ENCODE peak calls at places on chromosomes 1 and 21, in six cellular contexts. One of them, this sample, is unnamed.
A peak's percentile ranks its signal among the peaks of the same experiment; 100 is the strongest.

GRCh38 chr1:115829023-115829674 is 11.8 kb downstream of the NHLH2 start:
- DNase-seq in GM12892: no peak
- DNase-seq in K562: peak; percentile 25
- DNase-seq in prostate gland: no peak
- DNase-seq in stomach: no peak
- DNase-seq in endothelial cell of umbilical vein: no peak
- DNase-seq in this sample: no peak

GRCh38 chr1:110336300-110337039 is 2.7 kb upstream of the RBM15 start:
- DNase-seq in GM12892: no peak
- DNase-seq in K562: no peak
- DNase-seq in prostate gland: no peak
- DNase-seq in stomach: no peak
- DNase-seq in endothelial cell of umbilical vein: no peak
- DNase-seq in this sample: no peak

GRCh38 chr1:246280551-246280950 is 226.5 kb downstream of the SMYD3 start:
- DNase-seq in GM12892: no peak
- DNase-seq in K562: no peak
- DNase-seq in prostate gland: no peak
- DNase-seq in stomach: no peak
- DNase-seq in endothelial cell of umbilical vein: peak; percentile 36
- DNase-seq in this sample: no peak

GRCh38 chr1:68551459-68551858 is 54.6 kb upstream of the DEPDC1 start:
- DNase-seq in GM12892: no peak
- DNase-seq in K562: no peak
- DNase-seq in prostate gland: no peak
- DNase-seq in stomach: no peak
- DNase-seq in endothelial cell of umbilical vein: peak; percentile 38
- DNase-seq in this sample: no peak

GRCh38 chr1:111399792-111400610 is 27.5 kb downstream of the OVGP1 start:
- DNase-seq in GM12892: no peak
- DNase-seq in K562: peak; percentile 55
- DNase-seq in prostate gland: peak; percentile 67
- DNase-seq in stomach: peak; percentile 63
- DNase-seq in endothelial cell of umbilical vein: peak; percentile 46
- DNase-seq in this sample: no peak

GRCh38 chr1:5488448-5488847 is 503.8 kb downstream of the NPHP4 start:
- DNase-seq in GM12892: no peak
- DNase-seq in K562: no peak
- DNase-seq in prostate gland: no peak
- DNase-seq in stomach: no peak
- DNase-seq in endothelial cell of umbilical vein: no peak
- DNase-seq in this sample: no peak

GRCh38 chr1:43835141-43836021 is 98.2 kb upstream of the ARTN start:
- DNase-seq in GM12892: no peak
- DNase-seq in K562: peak; percentile 86
- DNase-seq in prostate gland: no peak
- DNase-seq in stomach: no peak
- DNase-seq in endothelial cell of umbilical vein: peak; percentile 10
- DNase-seq in this sample: no peak

GRCh38 chr1:100713636-100714035 is 5.9 kb upstream of the VCAM1 start:
- DNase-seq in GM12892: no peak
- DNase-seq in K562: no peak
- DNase-seq in prostate gland: no peak
- DNase-seq in stomach: no peak
- DNase-seq in endothelial cell of umbilical vein: peak; percentile 62
- DNase-seq in this sample: no peak

GRCh38 chr1:34868230-34869049 is 8.9 kb upstream of the SMIM12 start:
- DNase-seq in GM12892: no peak
- DNase-seq in K562: no peak
- DNase-seq in prostate gland: no peak
- DNase-seq in stomach: no peak
- DNase-seq in endothelial cell of umbilical vein: no peak
- DNase-seq in this sample: no peak

GRCh38 chr1:54580856-54581550 is 33.0 kb downstream of the ACOT11 start:
- DNase-seq in GM12892: no peak
- DNase-seq in K562: no peak
- DNase-seq in prostate gland: no peak
- DNase-seq in stomach: no peak
- DNase-seq in endothelial cell of umbilical vein: no peak
- DNase-seq in this sample: no peak

GRCh38 chr1:54582566-54583306 is 34.7 kb downstream of the ACOT11 start:
- DNase-seq in GM12892: no peak
- DNase-seq in K562: no peak
- DNase-seq in prostate gland: no peak
- DNase-seq in stomach: peak; percentile 34
- DNase-seq in endothelial cell of umbilical vein: no peak
- DNase-seq in this sample: no peak

GRCh38 chr1:54583868-54584267 is 35.8 kb downstream of the ACOT11 start:
- DNase-seq in GM12892: no peak
- DNase-seq in K562: no peak
- DNase-seq in prostate gland: no peak
- DNase-seq in stomach: no peak
- DNase-seq in endothelial cell of umbilical vein: no peak
- DNase-seq in this sample: no peak

GRCh38 chr1:54583307-54583686 is 35.3 kb downstream of the ACOT11 start:
- DNase-seq in GM12892: no peak
- DNase-seq in K562: no peak
- DNase-seq in prostate gland: no peak
- DNase-seq in stomach: no peak
- DNase-seq in endothelial cell of umbilical vein: no peak
- DNase-seq in this sample: no peak

GRCh38 chr1:54581621-54582035 is 33.6 kb downstream of the ACOT11 start:
- DNase-seq in GM12892: no peak
- DNase-seq in K562: no peak
- DNase-seq in prostate gland: peak; percentile 96
- DNase-seq in stomach: peak; percentile 97
- DNase-seq in endothelial cell of umbilical vein: peak; percentile 34
- DNase-seq in this sample: no peak
- TF ChIP-seq POLR2AphosphoS5 in GM12892: no peak
- TF ChIP-seq POLR2AphosphoS5 in K562: no peak
- TF ChIP-seq POLR2AphosphoS5 in prostate gland: peak; percentile 94
- TF ChIP-seq POLR2AphosphoS5 in stomach: peak; percentile 84
- TF ChIP-seq POLR2AphosphoS5 in endothelial cell of umbilical vein: no peak
- TF ChIP-seq POLR2AphosphoS5 in this sample: no peak

GRCh38 chr1:49240709-49241221 is 464.1 kb upstream of the BEND5 start:
- DNase-seq in GM12892: no peak
- DNase-seq in K562: no peak
- DNase-seq in prostate gland: no peak
- DNase-seq in stomach: no peak
- DNase-seq in endothelial cell of umbilical vein: no peak
- DNase-seq in this sample: no peak
- TF ChIP-seq POLR2AphosphoS5 in GM12892: no peak
- TF ChIP-seq POLR2AphosphoS5 in K562: no peak
- TF ChIP-seq POLR2AphosphoS5 in prostate gland: no peak
- TF ChIP-seq POLR2AphosphoS5 in stomach: no peak
- TF ChIP-seq POLR2AphosphoS5 in endothelial cell of umbilical vein: no peak
- TF ChIP-seq POLR2AphosphoS5 in this sample: no peak

DNA sequence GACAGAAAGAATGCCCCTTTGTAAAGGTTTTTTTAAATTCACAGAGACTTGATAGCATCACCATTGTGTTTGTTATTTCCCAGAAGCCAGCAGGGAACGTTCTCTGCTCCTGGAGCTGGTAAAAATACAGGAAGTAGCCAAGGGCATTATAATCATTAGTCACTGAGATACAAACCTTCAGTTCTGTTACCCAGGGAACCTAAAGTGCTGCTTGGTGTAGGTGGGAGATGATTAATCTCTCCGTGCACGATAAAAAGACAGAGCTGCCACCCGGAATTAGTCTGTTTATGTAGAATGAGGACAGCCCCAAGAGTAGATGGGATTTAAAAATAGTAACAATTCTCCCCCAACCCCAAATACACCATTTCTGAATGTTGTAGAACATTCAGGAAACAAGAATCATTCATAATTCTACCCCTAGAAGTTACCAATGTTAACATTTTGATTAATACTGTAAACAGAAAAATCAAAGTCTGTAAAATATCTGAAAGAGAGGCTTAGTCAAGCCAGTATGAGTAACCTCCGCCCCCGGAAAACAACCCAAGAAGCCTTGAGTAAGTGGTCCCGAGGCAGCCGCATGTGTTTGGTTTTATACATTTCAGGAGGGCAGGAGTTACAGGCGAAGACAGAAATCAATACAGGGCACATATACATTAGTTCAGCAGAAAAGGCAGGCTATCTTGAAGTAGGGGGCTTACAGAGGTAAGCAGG is 45.3 kb upstream of the CTBS start:
- DNase-seq in GM12892: no peak
- DNase-seq in K562: peak; percentile 32
- DNase-seq in prostate gland: no peak
- DNase-seq in stomach: no peak
- DNase-seq in endothelial cell of umbilical vein: peak; percentile 87
- DNase-seq in this sample: no peak
- TF ChIP-seq POLR2AphosphoS5 in GM12892: no peak
- TF ChIP-seq POLR2AphosphoS5 in K562: no peak
- TF ChIP-seq POLR2AphosphoS5 in prostate gland: peak; percentile 72
- TF ChIP-seq POLR2AphosphoS5 in stomach: no peak
- TF ChIP-seq POLR2AphosphoS5 in endothelial cell of umbilical vein: no peak
- TF ChIP-seq POLR2AphosphoS5 in this sample: no peak

GRCh38 chr1:234040446-234041317 is 136.2 kb downstream of the SLC35F3 start:
- DNase-seq in GM12892: no peak
- DNase-seq in K562: no peak
- DNase-seq in prostate gland: no peak
- DNase-seq in stomach: no peak
- DNase-seq in endothelial cell of umbilical vein: no peak
- DNase-seq in this sample: no peak
- TF ChIP-seq POLR2AphosphoS5 in GM12892: no peak
- TF ChIP-seq POLR2AphosphoS5 in K562: no peak
- TF ChIP-seq POLR2AphosphoS5 in prostate gland: no peak
- TF ChIP-seq POLR2AphosphoS5 in stomach: no peak
- TF ChIP-seq POLR2AphosphoS5 in endothelial cell of umbilical vein: no peak
- TF ChIP-seq POLR2AphosphoS5 in this sample: no peak

DNA sequence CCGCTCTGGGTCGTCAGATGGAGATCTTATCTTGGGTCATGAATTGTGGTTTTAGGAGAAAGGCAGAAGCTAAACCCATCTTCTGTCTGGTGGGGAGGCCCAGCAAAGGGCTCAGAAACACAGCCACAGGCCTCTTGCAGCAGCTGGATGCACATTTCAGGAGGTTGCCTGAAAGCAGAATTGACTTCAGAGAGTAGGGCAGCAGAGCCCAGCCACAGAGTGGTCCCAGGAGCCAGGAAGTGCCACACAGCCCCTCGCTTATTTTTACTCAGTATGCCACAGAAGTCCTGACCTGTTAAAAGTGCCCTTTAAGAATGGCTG is 8.3 kb upstream of the RIPK4 start:
- DNase-seq in GM12892: no peak
- DNase-seq in K562: no peak
- DNase-seq in prostate gland: no peak
- DNase-seq in stomach: no peak
- DNase-seq in endothelial cell of umbilical vein: no peak
- DNase-seq in this sample: no peak
- TF ChIP-seq POLR2AphosphoS5 in GM12892: no peak
- TF ChIP-seq POLR2AphosphoS5 in K562: no peak
- TF ChIP-seq POLR2AphosphoS5 in prostate gland: no peak
- TF ChIP-seq POLR2AphosphoS5 in stomach: no peak
- TF ChIP-seq POLR2AphosphoS5 in endothelial cell of umbilical vein: no peak
- TF ChIP-seq POLR2AphosphoS5 in this sample: no peak

DNA sequence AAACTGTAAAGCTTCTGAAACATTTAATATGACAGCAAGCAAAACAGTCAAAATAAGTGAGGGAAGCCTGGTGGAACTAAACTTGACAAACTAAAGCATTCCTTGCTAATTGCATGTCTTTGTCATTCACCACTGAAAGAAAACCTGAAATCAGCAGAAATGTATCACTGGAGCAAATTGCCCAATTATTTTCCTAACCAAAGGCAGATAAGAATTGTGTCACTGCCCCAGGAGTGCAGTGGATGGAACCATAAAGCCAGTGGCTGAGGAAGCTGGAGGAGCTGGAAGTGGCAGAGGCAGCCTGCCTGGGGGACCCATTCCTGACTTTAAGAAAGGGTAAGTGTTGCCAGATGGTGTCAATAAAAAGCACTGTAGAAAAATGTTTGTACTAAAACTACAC is 2.7 kb upstream of the SLC30A10 start:
- DNase-seq in GM12892: no peak
- DNase-seq in K562: no peak
- DNase-seq in prostate gland: no peak
- DNase-seq in stomach: no peak
- DNase-seq in endothelial cell of umbilical vein: no peak
- DNase-seq in this sample: no peak
- TF ChIP-seq POLR2AphosphoS5 in GM12892: no peak
- TF ChIP-seq POLR2AphosphoS5 in K562: no peak
- TF ChIP-seq POLR2AphosphoS5 in prostate gland: no peak
- TF ChIP-seq POLR2AphosphoS5 in stomach: no peak
- TF ChIP-seq POLR2AphosphoS5 in endothelial cell of umbilical vein: no peak
- TF ChIP-seq POLR2AphosphoS5 in this sample: no peak

GRCh38 chr1:90274376-90274775 is 279.5 kb downstream of the ZNF326 start:
- DNase-seq in GM12892: no peak
- DNase-seq in K562: no peak
- DNase-seq in prostate gland: no peak
- DNase-seq in stomach: no peak
- DNase-seq in endothelial cell of umbilical vein: no peak
- DNase-seq in this sample: no peak
- TF ChIP-seq POLR2AphosphoS5 in GM12892: no peak
- TF ChIP-seq POLR2AphosphoS5 in K562: no peak
- TF ChIP-seq POLR2AphosphoS5 in prostate gland: no peak
- TF ChIP-seq POLR2AphosphoS5 in stomach: no peak
- TF ChIP-seq POLR2AphosphoS5 in endothelial cell of umbilical vein: no peak
- TF ChIP-seq POLR2AphosphoS5 in this sample: no peak

DNA sequence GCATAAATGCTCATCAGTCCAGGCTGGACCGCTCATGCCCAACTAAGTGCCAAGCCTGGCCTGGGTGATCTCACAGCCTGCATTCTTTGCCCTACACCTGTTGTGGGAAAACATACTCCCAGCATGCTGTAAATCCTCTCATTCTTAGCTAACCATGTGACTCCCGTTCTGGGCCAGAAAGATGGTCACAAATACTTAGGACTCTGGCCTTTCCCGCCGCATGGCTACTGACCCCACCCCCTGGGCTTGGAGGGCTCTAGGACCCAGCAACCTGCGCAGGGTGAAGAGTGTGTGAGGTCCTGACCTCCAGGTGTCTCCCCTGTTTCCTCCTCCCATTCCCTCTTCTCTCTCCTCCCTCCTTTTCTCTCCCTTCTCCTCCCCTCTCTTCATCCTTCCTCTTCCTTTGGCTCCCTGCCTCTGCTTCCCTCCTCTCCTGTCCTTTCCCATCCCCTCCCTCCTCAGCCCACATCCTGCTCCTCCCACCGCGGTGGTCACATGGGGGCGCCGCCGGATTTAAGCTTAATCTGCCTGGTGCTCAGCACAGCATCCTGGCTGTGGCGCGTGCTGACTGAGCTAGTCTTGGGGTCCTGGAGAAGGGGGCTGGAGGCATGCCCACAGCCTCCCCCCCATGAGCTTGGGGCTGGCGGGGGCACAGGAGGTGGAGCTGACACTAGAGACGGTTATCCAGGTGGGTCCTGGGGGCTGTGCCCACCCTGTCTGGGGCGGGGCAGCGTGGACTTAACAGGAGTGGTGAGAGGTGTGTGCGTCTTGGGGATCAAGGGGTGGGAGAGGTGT is at the start of gene CROCC:
- DNase-seq in GM12892: no peak
- DNase-seq in K562: no peak
- DNase-seq in prostate gland: no peak
- DNase-seq in stomach: no peak
- DNase-seq in endothelial cell of umbilical vein: peak; percentile 56
- DNase-seq in this sample: peak; percentile 91
- TF ChIP-seq POLR2AphosphoS5 in GM12892: no peak
- TF ChIP-seq POLR2AphosphoS5 in K562: no peak
- TF ChIP-seq POLR2AphosphoS5 in prostate gland: no peak
- TF ChIP-seq POLR2AphosphoS5 in stomach: no peak
- TF ChIP-seq POLR2AphosphoS5 in endothelial cell of umbilical vein: no peak
- TF ChIP-seq POLR2AphosphoS5 in this sample: peak; percentile 65